ENCODE peak calls at places on chromosomes 16 and 17, in four cellular contexts. O, B, C and R are unnamed samples.

GRCh38 chr16:63981639-63982038 is 1140.2 kb downstream of the CDH11 start:
- DNase-seq in O (no peak), B (no peak), C (no peak), R (no peak)

GRCh38 chr16:53111078-53111776 is 56.4 kb downstream of the CHD9 start:
- DNase-seq in O (no peak), B (no peak), C (no peak), R (no peak)

GRCh38 chr17:58965221-58965620 is 141.5 kb downstream of the TRIM37 start:
- DNase-seq in O (no peak), B (no peak), C (no peak), R (no peak)

GRCh38 chr16:25065899-25066298 is 45.6 kb upstream of the LCMT1 start:
- DNase-seq in O (peak), B (no peak), C (no peak), R (peak)

GRCh38 chr17:78356163-78356713 is 3.6 kb downstream of the SOCS3 start:
- DNase-seq in O (peak), B (peak), C (peak), R (peak)

GRCh38 chr16:80147021-80147680 is 393.6 kb upstream of the DYNLRB2 start:
- DNase-seq in O (no peak), B (no peak), C (no peak), R (no peak)

GRCh38 chr16:65309294-65309850 is 187.5 kb upstream of the CDH11 start:
- DNase-seq in O (no peak), B (no peak), C (no peak), R (no peak)

GRCh38 chr16:60166111-60166510 is 1432.0 kb upstream of the GOT2 start:
- DNase-seq in O (no peak), B (no peak), C (no peak), R (no peak)

GRCh38 chr16:54284319-54284930 is 2.2 kb downstream of the IRX3 start:
- DNase-seq in O (peak), B (no peak), C (no peak), R (peak)

GRCh38 chr16:85673529-85674417 is 15.0 kb downstream of the GINS2 start:
- DNase-seq in O (no peak), B (no peak), C (no peak), R (no peak)

GRCh38 chr16:53913082-53913870 is 209.3 kb downstream of the FTO start:
- DNase-seq in O (no peak), B (no peak), C (no peak), R (no peak)

GRCh38 chr16:53704445-53704813 is 473 bp downstream of the FTO start:
- DNase-seq in O (no peak), B (no peak), C (no peak), R (no peak)

GRCh38 chr17:15351487-15351840 is 10.1 kb upstream of the TEKT3 start:
- DNase-seq in O (no peak), B (no peak), C (no peak), R (no peak)

GRCh38 chr16:87790278-87791023 is 24.7 kb upstream of the KLHDC4 start:
- DNase-seq in O (no peak), B (no peak), C (peak), R (no peak)

GRCh38 chr17:16486373-16487250 is 5.4 kb downstream of the LRRC75A start:
- DNase-seq in O (peak), B (no peak), C (no peak), R (no peak)

GRCh38 chr17:28725166-28725659 is 820 bp downstream of the TLCD1 start:
- DNase-seq in O (no peak), B (peak), C (peak), R (no peak)

GRCh38 chr17:63546308-63547082 is 3.8 kb upstream of the DCAF7 start:
- DNase-seq in O (no peak), B (no peak), C (no peak), R (no peak)

GRCh38 chr17:21042434-21043295 is at the start of gene USP22:
- DNase-seq in O (peak), B (peak), C (peak), R (no peak)

GRCh38 chr17:70560471-70560870 is 391.1 kb downstream of the KCNJ2 start:
- DNase-seq in O (no peak), B (no peak), C (no peak), R (no peak)

GRCh38 chr17:77409282-77410161 is 268.8 kb downstream of the SEC14L1 start:
- DNase-seq in O (peak), B (no peak), C (no peak), R (peak)

GRCh38 chr16:70511833-70512232 is 11.5 kb downstream of the COG4 start:
- DNase-seq in O (no peak), B (no peak), C (no peak), R (no peak)

GRCh38 chr16:49641250-49641649 is 214.7 kb downstream of the ZNF423 start:
- DNase-seq in O (no peak), B (no peak), C (no peak), R (no peak)

GRCh38 chr16:10957771-10958486 is 13.6 kb downstream of the CLEC16A start:
- DNase-seq in O (no peak), B (no peak), C (no peak), R (no peak)

GRCh38 chr17:79971651-79972050 is 64.0 kb downstream of the TBC1D16 start:
- DNase-seq in O (no peak), B (no peak), C (no peak), R (no peak)
- TF ChIP-seq JUN in O (no peak), B (no peak), C (no peak), R (no peak)

GRCh38 chr16:17453365-17454122 is 17.2 kb downstream of the XYLT1 start:
- DNase-seq in O (no peak), B (no peak), C (no peak), R (no peak)
- TF ChIP-seq JUN in O (no peak), B (no peak), C (no peak), R (no peak)

GRCh38 chr16:68355447-68356248 is 44.8 kb downstream of the PRMT7 start:
- DNase-seq in O (peak), B (no peak), C (no peak), R (peak)
- TF ChIP-seq JUN in O (no peak), B (no peak), C (no peak), R (no peak)

DNA sequence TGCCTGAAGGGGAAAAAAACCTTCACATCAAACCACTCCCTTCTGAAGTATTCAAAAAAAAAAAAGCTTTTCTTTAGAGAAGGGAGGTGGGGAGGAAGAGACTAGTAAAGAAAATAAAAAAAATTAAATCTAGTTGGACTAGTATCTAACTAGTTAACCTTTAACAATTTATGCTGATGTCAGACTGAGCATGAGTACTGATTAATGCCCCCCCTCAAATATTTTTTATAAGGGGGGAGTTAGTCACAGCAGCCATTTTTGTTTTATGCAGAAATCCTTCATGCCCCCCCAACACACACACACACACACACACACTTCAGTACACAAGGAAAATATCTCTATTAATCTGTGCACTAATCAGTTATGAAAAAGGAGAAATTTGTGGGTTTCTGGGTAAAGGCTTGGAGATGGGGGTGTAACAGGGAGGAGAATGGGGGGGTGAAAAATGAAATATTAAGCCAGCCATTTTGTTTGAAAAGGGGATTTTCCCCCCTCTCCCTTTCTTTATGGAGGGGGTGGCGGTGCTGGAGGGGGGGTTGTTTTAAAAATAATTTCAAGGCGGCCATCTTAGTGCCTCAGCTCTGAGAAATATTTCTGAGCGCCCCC is 4.7 kb upstream of the CHD3 start:
- DNase-seq in O (no peak), B (peak), C (peak), R (no peak)
- TF ChIP-seq JUN in O (no peak), B (no peak), C (no peak), R (no peak)

GRCh38 chr17:56887105-56887504 is 26.7 kb downstream of the TRIM25 start:
- DNase-seq in O (no peak), B (no peak), C (no peak), R (no peak)

GRCh38 chr17:56886288-56886721 is 27.5 kb downstream of the TRIM25 start:
- DNase-seq in O (no peak), B (no peak), C (no peak), R (no peak)

GRCh38 chr17:56884483-56885144 is 29.2 kb downstream of the TRIM25 start:
- DNase-seq in O (no peak), B (no peak), C (no peak), R (no peak)

GRCh38 chr17:56890390-56890789 is 23.5 kb downstream of the TRIM25 start:
- DNase-seq in O (no peak), B (no peak), C (no peak), R (no peak)

DNA sequence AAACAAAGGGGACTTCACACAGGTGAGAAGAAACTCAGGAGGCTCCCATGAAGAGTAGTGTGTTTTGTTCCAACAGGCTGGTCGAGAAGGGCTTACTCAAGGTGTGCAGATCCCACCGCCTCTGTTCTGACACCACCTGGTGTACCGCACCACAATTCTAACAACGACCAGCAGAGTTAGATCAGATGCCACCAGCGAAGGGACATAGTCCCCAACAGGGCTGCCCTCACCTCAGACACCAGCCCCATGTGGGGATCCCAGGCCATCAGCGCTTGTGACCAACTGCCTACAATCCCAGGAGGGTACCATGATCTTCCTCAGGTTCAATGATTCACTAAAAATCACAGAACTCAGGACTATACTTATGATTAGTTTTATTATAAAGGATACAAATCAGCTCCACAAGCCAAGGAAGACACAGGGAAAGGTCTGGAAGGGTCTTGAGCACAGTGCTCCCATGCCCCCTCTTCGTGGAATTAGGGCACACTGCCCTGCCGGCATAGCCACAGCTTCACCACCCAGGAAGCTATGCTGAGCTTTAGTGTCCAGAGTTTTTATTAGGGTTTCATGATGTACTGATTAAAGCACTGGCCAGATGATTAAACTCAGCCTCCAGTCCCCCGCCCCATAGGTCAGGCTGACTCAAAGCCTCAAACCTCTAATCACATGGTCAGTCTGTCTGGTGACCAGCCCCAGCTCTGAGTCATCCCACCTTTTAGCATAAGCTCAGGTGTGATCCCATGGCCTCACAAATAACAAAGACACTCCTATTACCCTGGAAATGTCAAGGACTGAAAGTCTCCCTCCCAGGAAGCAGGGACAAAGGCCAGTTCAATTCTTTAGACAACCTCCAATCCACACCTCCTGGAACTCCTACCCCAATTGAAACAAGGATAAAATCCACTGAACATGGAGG is 26.0 kb downstream of the TRIM25 start:
- DNase-seq in O (no peak), B (no peak), C (no peak), R (no peak)
- TF ChIP-seq JUN in O (no peak), B (peak), C (no peak), R (no peak)